ENCODE peak calls at places on chromosome 22, in six cellular contexts. O is H9, S is GM23248, F is fibroblast of lung, B is HCT116, U is colonic mucosa. X is an unnamed sample.

GRCh38 chr22:27634043-27634442 is 167.5 kb downstream of the MN1 start:
- DNase-seq in U (no peak), F (no peak), O (no peak), B (no peak), S (no peak), X (no peak)

GRCh38 chr22:24201681-24202590 is 20.6 kb downstream of the SUSD2 start:
- DNase-seq in B (peak; percentile 85), U (no peak), O (no peak), F (no peak), S (no peak), X (no peak)

GRCh38 chr22:24134090-24134846 is 47.0 kb upstream of the SUSD2 start:
- DNase-seq in O (no peak), S (no peak), B (no peak), U (no peak), F (peak; percentile 39), X (no peak)

GRCh38 chr22:30605449-30606110 is 1.4 kb upstream of the TCN2 start:
- DNase-seq in O (peak; percentile 60), U (peak; percentile 79), S (peak; percentile 68), B (peak; percentile 52), F (peak; percentile 57), X (no peak)

GRCh38 chr22:27489265-27489675 is 312.3 kb downstream of the MN1 start:
- DNase-seq in O (no peak), F (peak; percentile 21), U (peak; percentile 86), S (peak; percentile 81), B (no peak), X (no peak)

GRCh38 chr22:46539169-46539568 is 1.7 kb upstream of the CELSR1 start:
- DNase-seq in F (no peak), U (peak; percentile 53), S (no peak), O (no peak), B (no peak), X (no peak)

GRCh38 chr22:46710842-46711241 is 27.2 kb downstream of the CERK start:
- DNase-seq in U (no peak), O (no peak), F (no peak), S (no peak), B (no peak), X (no peak)

GRCh38 chr22:23072035-23072910 is 2.0 kb downstream of the GNAZ start:
- DNase-seq in S (peak; percentile 6), U (no peak), B (no peak), O (no peak), F (no peak), X (no peak)

GRCh38 chr22:30196141-30196866 is 50.3 kb downstream of the LIF start:
- DNase-seq in O (peak; percentile 87), S (peak; percentile 100), B (peak; percentile 91), F (peak; percentile 100), U (peak; percentile 65), X (no peak)

GRCh38 chr22:45529966-45530575 is 27.4 kb downstream of the FBLN1 start:
- DNase-seq in O (no peak), U (no peak), B (no peak), S (peak; percentile 85), F (peak; percentile 92), X (no peak)

DNA sequence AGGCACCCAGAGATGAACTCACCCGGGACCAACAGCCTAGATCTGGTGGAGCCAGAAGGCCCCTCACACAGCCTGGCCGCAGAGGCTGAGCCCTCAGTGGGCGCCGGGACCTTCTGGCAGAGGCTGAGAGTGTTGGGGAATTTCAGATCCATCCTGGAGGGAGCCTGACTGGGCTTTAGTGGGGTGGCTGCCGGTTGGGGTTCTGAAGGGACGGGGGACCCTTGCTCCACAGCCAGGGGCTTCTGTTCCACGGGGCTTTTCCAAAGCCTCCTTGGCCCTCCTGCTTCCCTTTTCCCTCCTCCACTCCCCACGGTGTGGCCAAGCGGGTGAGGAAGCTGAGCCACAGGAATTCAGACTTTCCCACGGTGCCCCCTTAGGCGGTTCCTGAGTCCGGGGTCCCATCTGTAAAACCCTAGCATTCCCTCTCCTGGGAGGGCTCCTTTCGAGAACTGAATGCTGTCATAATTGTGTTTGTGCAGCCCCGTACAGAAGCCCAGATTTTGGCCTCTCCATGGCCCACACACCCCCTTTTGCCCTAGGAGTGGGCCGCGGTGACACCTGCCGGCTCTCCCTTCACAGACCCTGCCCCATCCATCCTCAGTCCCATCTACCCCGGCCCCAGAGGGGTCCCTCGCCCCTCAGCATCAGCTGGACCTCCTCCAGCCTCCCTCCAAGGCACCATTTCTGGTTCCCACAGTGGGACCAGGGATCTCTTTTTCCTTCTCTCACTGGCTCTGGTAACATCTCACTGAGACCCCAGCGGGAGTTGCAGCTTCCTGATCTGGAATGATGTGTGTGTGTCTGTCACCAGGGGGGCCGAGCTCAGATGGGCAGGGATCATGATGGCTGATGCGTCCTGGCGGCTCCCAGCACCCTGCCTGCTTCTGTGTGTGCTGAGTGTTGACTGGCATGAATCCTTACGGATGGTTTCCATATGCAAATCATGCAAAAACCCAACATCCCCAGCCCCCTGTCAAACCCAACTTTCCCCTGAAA is 1048.4 kb downstream of the TBC1D22A start:
- DNase-seq in S (no peak), U (no peak), O (no peak), B (no peak), F (no peak), X (no peak)
- H3K9me3 ChIP-seq in S (no peaks in the 10 kb centered on the region), U (no peaks in the 10 kb centered on the region), O (no peaks in the 10 kb centered on the region), B (peaks cover 8% of the 10 kb centered on the region), F (no peaks in the 10 kb centered on the region), X (no peaks in the 10 kb centered on the region)

GRCh38 chr22:38570841-38571364 is 920 bp upstream of the DMC1 start:
- DNase-seq in B (peak; percentile 7), S (peak; percentile 62), F (no peak), U (peak; percentile 48), O (peak; percentile 60), X (no peak)

GRCh38 chr22:38567531-38568245 is 2.3 kb downstream of the DMC1 start:
- DNase-seq in B (no peak), F (no peak), S (no peak), U (no peak), O (no peak), X (no peak)

GRCh38 chr22:38569972-38570840 is at the start of gene DMC1:
- DNase-seq in U (peak; percentile 98), O (peak; percentile 97), F (peak; percentile 84), B (peak; percentile 79), S (peak; percentile 90), X (peak; percentile 37)

GRCh38 chr22:38566726-38567504 is 3.1 kb downstream of the DMC1 start:
- DNase-seq in B (no peak), F (no peak), O (no peak), S (peak; percentile 43), U (no peak), X (no peak)

DNA sequence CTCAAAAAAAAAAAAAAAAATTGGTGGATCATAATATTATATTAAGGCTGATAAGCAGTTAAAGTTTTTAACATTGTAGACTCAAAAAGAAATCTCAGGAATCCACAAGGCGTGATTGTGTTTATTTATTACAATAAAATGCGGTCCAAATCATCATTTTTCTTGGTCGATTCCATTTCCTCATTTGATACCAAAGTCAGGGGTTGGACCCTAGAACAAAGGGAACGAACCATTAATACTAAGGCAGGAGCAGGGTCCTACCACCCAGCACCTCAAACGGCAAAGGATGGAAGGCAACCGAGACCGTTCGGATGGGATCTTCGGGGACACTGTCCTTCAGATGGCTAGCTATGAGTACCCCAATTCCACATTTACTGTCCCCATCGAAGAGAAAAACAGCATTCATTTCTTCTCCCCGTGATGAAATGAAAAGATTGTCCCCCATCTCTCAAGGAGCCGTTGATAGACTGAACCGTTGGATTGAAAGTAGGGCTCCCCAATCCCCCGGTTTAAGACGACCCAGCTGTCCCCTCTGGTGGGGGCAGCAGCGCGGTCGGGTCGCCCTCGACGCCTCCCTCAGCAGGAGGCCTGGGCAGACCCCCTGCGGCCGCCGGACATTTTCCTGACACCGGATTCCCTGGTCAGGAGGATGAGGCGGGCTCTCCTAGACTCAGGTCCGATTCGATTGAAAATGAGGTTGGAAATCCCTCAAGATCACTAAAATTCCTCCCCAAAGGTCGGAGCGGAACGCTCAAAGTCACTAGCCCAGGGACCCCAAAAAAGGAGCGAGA is 607 bp downstream of the DMC1 start:
- DNase-seq in F (no peak), B (no peak), O (no peak), S (peak; percentile 20), U (no peak), X (no peak)
- H3K27ac ChIP-seq in F (peak overlapping the region; percentile 61), B (no peak overlapping the region), O (no peak overlapping the region), S (no peak overlapping the region), U (no peak overlapping the region), X (no peak overlapping the region)

GRCh38 chr22:48004936-48005335 is 1242.5 kb downstream of the TBC1D22A start:
- DNase-seq in O (no peak), F (no peak), U (no peak), S (no peak), B (no peak), X (no peak)
- H3K9ac ChIP-seq in O (no peak overlapping the region), F (no peak overlapping the region), U (no peak overlapping the region), S (no peak overlapping the region), B (no peak overlapping the region), X (no peak overlapping the region)

GRCh38 chr22:49886346-49887073 is 31.7 kb downstream of the ALG12 start:
- DNase-seq in B (no peak), O (no peak), S (no peak), U (no peak), F (no peak), X (no peak)
- H3K9me3 ChIP-seq in B (no peaks in the 10 kb centered on the region), O (no peaks in the 10 kb centered on the region), S (no peaks in the 10 kb centered on the region), U (no peaks in the 10 kb centered on the region), F (no peaks in the 10 kb centered on the region), X (no peaks in the 10 kb centered on the region)

DNA sequence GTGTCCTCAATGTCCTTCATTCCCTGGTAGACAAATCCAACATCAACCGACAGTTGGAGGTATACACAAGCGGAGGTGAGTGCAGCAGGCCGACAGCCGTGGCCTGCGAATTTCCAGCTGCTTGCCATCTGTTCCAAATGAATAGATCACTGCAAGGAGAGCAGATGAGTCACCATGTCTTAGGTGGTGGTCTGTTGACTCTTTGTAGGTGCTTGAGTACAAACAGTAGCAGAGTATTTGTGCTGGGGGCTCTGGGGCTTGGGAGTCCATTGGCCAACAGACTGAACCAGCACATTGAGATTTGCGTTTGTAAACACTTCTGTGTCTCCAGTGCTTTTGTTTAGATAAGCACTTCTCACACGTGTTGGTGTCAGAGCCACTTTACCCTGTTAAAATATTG is 21.1 kb downstream of the EIF3L start:
- DNase-seq in U (no peak), B (no peak), O (no peak), S (no peak), F (no peak), X (no peak)
- H3K27ac ChIP-seq in U (no peak overlapping the region), B (no peak overlapping the region), O (no peak overlapping the region), S (no peak overlapping the region), F (peak overlapping the region; percentile 5), X (no peak overlapping the region)

GRCh38 chr22:39527481-39527961 is 5.0 kb downstream of the RPS19BP1 start:
- DNase-seq in S (no peak), U (peak; percentile 85), F (no peak), O (peak; percentile 48), B (no peak), X (no peak)

GRCh38 chr22:39530136-39530535 is 2.4 kb downstream of the RPS19BP1 start:
- DNase-seq in B (no peak), S (no peak), F (no peak), O (no peak), U (no peak), X (no peak)

GRCh38 chr22:39528080-39528661 is 4.4 kb downstream of the RPS19BP1 start:
- DNase-seq in S (no peak), U (no peak), O (no peak), F (no peak), B (no peak), X (no peak)

GRCh38 chr22:39529487-39529851 is 3.1 kb downstream of the RPS19BP1 start:
- DNase-seq in B (no peak), O (no peak), U (peak; percentile 36), S (no peak), F (no peak), X (no peak)

GRCh38 chr22:39528681-39529486 is 3.7 kb downstream of the RPS19BP1 start:
- DNase-seq in S (peak; percentile 95), O (peak; percentile 95), F (peak; percentile 94), B (peak; percentile 88), U (peak; percentile 95), X (peak; percentile 70)
- H3K9ac ChIP-seq in S (no peak overlapping the region), O (no peak overlapping the region), F (no peak overlapping the region), B (peak overlapping the region; percentile 26), U (peak overlapping the region; percentile 83), X (no peak overlapping the region)

X was measured in SK-N-MC.